ENCODE peak calls at places on chromosome 5, in four cellular contexts. F is astrocyte, Z is left lung, M is GM23248. C is an unnamed sample. For H3K4me1 and H3K36me3, the result is how much of the 10 kb centered on the place peaks cover.

GRCh38 chr5:5983261-5983660 is 395.1 kb downstream of the MED10 start:
- DNase-seq in F (no peak), Z (no peak), M (no peak), C (no peak)

GRCh38 chr5:123119334-123119986 is 30.4 kb downstream of the PRDM6 start:
- DNase-seq in Z (peak), M (peak), F (peak), C (peak)

GRCh38 chr5:172881691-172882370 is 47.8 kb downstream of the ERGIC1 start:
- DNase-seq in F (peak), Z (peak), M (peak), C (no peak)

GRCh38 chr5:56314536-56314935 is 81.4 kb upstream of the ANKRD55 start:
- DNase-seq in M (peak), Z (peak), F (no peak), C (peak)

GRCh38 chr5:34045996-34046395 is 3.0 kb upstream of the C1QTNF3 start:
- DNase-seq in Z (no peak), M (peak), F (peak), C (no peak)

GRCh38 chr5:143400541-143401252 is 2.8 kb downstream of the NR3C1 start:
- DNase-seq in F (peak), Z (no peak), M (peak), C (no peak)

GRCh38 chr5:143108498-143109128 is 294.9 kb downstream of the NR3C1 start:
- DNase-seq in Z (no peak), M (no peak), F (no peak), C (peak)

GRCh38 chr5:132767150-132767549 is 9.9 kb downstream of the SEPTIN8 start:
- DNase-seq in Z (no peak), M (no peak), F (no peak), C (peak)

GRCh38 chr5:132470596-132470995 is 20.0 kb downstream of the IRF1 start:
- DNase-seq in Z (no peak), M (no peak), F (no peak), C (no peak)

GRCh38 chr5:170503970-170504525 is at the start of gene KCNIP1:
- DNase-seq in M (peak), F (no peak), Z (no peak), C (no peak)

GRCh38 chr5:120517607-120518252 is 53.6 kb downstream of the PRR16 start:
- DNase-seq in F (no peak), M (peak), Z (no peak), C (no peak)

GRCh38 chr5:170389250-170389902 is at the start of gene KCNMB1:
- DNase-seq in M (peak), F (no peak), Z (no peak), C (peak)

GRCh38 chr5:14665949-14666741 is 1.6 kb downstream of the OTULIN start:
- DNase-seq in Z (no peak), F (no peak), M (peak), C (no peak)

GRCh38 chr5:1509346-1510085 is 14.2 kb downstream of the LPCAT1 start:
- DNase-seq in M (no peak), F (no peak), Z (peak), C (peak)

GRCh38 chr5:1510631-1511030 is 13.1 kb downstream of the LPCAT1 start:
- DNase-seq in F (no peak), M (no peak), Z (peak), C (peak)

GRCh38 chr5:1510151-1510561 is 13.6 kb downstream of the LPCAT1 start:
- DNase-seq in M (no peak), Z (peak), F (no peak), C (peak)

GRCh38 chr5:1511651-1512540 is 11.9 kb downstream of the LPCAT1 start:
- DNase-seq in F (no peak), Z (peak), M (peak), C (peak)

DNA sequence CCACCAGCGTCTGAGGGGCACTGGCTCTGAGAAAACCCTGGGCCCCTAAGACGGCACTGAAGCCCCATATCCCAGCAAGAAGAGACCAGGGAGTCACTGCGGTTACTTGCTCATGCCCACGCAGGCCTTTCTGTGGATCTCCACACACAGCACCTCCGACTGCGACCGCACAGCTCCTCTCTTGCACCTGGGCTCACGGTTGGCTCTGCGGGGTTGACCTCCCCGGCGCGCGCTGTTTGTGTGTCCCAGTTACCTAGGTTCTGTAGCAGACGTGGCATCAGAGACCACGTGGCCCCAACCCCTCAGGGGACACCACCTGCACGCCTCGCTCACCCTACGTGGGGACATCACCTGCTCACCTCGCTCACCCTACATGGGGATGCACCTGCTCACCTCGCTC is 12.7 kb downstream of the LPCAT1 start:
- DNase-seq in Z (peak), M (no peak), F (no peak), C (peak)
- H3K4me1 ChIP-seq in Z (under half), M (under half), F (under half), C (under half)

DNA sequence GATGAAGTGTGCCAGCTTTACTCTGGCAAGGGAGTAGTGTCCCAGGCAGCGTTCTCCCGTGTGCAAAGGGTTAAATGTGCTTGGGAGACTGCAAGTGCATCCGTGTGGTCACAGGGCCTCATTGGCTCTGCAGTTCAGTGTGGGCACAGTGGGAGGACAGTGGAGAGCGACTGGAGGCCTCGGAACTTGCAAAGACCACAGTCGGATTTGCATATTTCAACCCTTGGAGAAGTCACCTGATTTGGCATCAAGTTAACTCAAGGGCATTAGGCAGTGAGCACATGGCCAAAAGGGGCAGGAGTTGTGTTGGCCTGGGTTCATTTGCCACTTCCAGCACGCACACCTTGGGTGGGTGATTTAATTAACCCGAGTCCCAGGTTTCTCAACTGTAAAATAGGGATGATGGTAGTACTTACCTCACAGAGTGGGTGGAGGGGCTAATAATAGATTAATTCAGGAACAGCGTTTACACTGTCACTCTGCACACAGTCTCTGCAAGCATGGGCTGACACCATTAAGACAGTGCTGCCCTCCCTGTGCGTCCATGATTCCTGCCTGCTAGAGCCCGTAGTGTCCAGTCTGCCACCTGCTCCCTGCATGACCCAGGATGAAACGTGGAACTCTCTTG is 22.6 kb downstream of the JADE2 start:
- DNase-seq in F (no peak), Z (no peak), M (no peak), C (no peak)
- H3K36me3 ChIP-seq in F (under half), Z (under half), M (under half), C (under half)

GRCh38 chr5:88888799-88889164 is 5.8 kb upstream of the MEF2C start:
- DNase-seq in Z (no peak), M (no peak), F (no peak), C (no peak)

GRCh38 chr5:88889165-88890069 is 6.4 kb upstream of the MEF2C start:
- DNase-seq in F (peak), Z (peak), M (peak), C (peak)

GRCh38 chr5:88886756-88887741 is 4.1 kb upstream of the MEF2C start:
- DNase-seq in F (peak), Z (peak), M (peak), C (no peak)

GRCh38 chr5:88890070-88890781 is 7.2 kb upstream of the MEF2C start:
- DNase-seq in Z (no peak), F (no peak), M (no peak), C (no peak)

GRCh38 chr5:88888291-88888690 is 5.3 kb upstream of the MEF2C start:
- DNase-seq in M (no peak), Z (no peak), F (no peak), C (no peak)
- H3K4me3 ChIP-seq in M (no peak), Z (no peak), F (no peak), C (no peak)

DNA sequence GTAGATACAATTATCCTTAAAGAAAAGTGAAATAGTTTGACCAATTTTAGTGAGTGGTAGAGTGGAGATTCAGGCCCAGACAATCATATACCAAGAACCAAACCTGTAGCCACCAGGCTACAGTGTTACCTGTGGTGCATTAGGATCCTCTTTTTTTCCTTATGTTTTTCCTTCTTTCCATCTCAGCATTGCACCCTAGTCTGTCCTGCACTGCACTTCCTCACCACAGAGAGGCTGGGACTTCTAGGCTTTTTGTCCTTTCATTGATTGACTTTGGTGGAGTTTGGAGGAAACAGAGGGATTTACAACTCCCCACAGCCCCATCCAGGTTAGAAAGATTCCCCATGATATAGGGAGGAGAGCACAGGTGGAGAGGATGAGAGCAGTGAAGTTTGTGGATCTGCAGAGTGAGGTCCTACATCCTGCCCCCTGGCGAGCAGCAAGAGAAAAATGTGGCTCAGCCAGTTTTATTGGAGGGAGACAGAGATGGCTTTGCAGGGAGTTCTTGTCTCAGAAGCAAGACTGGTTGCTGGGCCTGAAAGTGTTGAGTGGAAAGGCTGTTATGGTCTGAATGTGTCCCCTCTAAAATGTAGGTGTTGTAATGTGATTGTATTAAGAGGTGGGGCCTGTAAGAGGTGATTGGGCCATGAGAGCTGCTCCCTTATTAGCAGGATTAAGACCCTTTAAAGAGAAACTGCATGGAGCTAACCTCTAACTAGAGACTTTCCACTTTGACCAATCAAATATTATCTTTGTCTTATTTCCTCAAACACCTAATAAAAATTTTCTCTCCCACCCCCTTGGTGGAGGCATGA is 36.2 kb downstream of the KIF4B start:
- DNase-seq in F (no peak), Z (no peak), M (peak), C (no peak)
- H3K4me1 ChIP-seq in F (under half), Z (under half), M (under half), C (under half)

GRCh38 chr5:31504520-31504919 is 27.4 kb downstream of the DROSHA start:
- DNase-seq in Z (no peak), F (no peak), M (no peak), C (no peak)
- H3K36me3 ChIP-seq in Z (under half), F (half or more), M (under half), C (under half)

GRCh38 chr5:52990531-52990925 is 1.4 kb downstream of the ITGA2 start:
- DNase-seq in M (no peak), F (no peak), Z (no peak), C (no peak)
- H3K4me3 ChIP-seq in M (peak), F (peak), Z (peak), C (no peak)

C was measured in aorta.